ENCODE peak calls at places on chromosome 15, in four cellular contexts. C is uterus, M is lung, O is PC-9. F is an unnamed sample. For H3K4me1, the result is how much of the 10 kb centered on the place peaks cover.

GRCh38 chr15:60751985-60752952 is 273.3 kb upstream of the ICE2 start:
- DNase-seq in O (no peak), M (no peak), C (peak), F (peak)

GRCh38 chr15:52728899-52729298 is 49.7 kb upstream of the ATOSA start:
- DNase-seq in M (no peak), C (no peak), O (peak), F (no peak)

GRCh38 chr15:36109943-36110658 is 469.3 kb upstream of the CDIN1 start:
- DNase-seq in O (no peak), M (no peak), C (peak), F (no peak)

GRCh38 chr15:36415643-36416042 is 163.8 kb upstream of the CDIN1 start:
- DNase-seq in O (no peak), C (no peak), M (no peak), F (no peak)

GRCh38 chr15:93179072-93179471 is 90.1 kb upstream of the RGMA start:
- DNase-seq in O (no peak), M (peak), C (no peak), F (no peak)

GRCh38 chr15:58179206-58179605 is 41.0 kb downstream of the AQP9 start:
- DNase-seq in O (no peak), M (no peak), C (no peak), F (no peak)

GRCh38 chr15:96171271-96171739 is 159.2 kb upstream of the NR2F2 start:
- DNase-seq in C (no peak), M (no peak), O (no peak), F (no peak)

GRCh38 chr15:75620776-75621536 is 4.6 kb downstream of the SNUPN start:
- DNase-seq in C (peak), M (peak), O (no peak), F (no peak)

GRCh38 chr15:93178371-93178770 is 89.4 kb upstream of the RGMA start:
- DNase-seq in O (no peak), M (no peak), C (no peak), F (no peak)

GRCh38 chr15:92164327-92165000 is 229.2 kb upstream of the ST8SIA2 start:
- DNase-seq in O (no peak), M (no peak), C (no peak), F (no peak)

GRCh38 chr15:74768771-74769342 is 13.0 kb upstream of the CSK start:
- DNase-seq in M (peak), C (peak), O (no peak), F (peak)

GRCh38 chr15:62899090-62899493 is 143.5 kb upstream of the TPM1 start:
- DNase-seq in C (peak), M (no peak), O (peak), F (no peak)

GRCh38 chr15:57018151-57018550 is 99.7 kb downstream of the TCF12 start:
- DNase-seq in C (no peak), M (no peak), O (no peak), F (no peak)

GRCh38 chr15:43932907-43933306 is 106.1 kb downstream of the WDR76 start:
- DNase-seq in O (no peak), C (no peak), M (no peak), F (no peak)

GRCh38 chr15:82653483-82653882 is 6.3 kb upstream of the CPEB1 start:
- DNase-seq in O (no peak), C (no peak), M (no peak), F (no peak)

GRCh38 chr15:84748274-84749110 is at the start of gene ZNF592:
- DNase-seq in M (peak), C (peak), O (no peak), F (peak)

GRCh38 chr15:75198560-75199346 is 2.9 kb upstream of the C15orf39 start:
- DNase-seq in M (no peak), O (peak), C (no peak), F (peak)

GRCh38 chr15:79168922-79169322 is 78.3 kb upstream of the RASGRF1 start:
- DNase-seq in C (no peak), O (peak), M (no peak), F (peak)

GRCh38 chr15:63999177-63999576 is 47.1 kb downstream of the DAPK2 start:
- DNase-seq in O (no peak), C (no peak), M (no peak), F (no peak)

GRCh38 chr15:27353837-27354236 is 382.9 kb downstream of the GABRG3 start:
- DNase-seq in C (no peak), O (no peak), M (no peak), F (peak)

GRCh38 chr15:99708563-99708962 is 24.7 kb downstream of the LYSMD4 start:
- DNase-seq in C (peak), M (peak), O (no peak), F (peak)

GRCh38 chr15:79778378-79778990 is 118.3 kb downstream of the MTHFS start:
- DNase-seq in C (no peak), M (no peak), O (no peak), F (no peak)

GRCh38 chr15:51982013-51982769 is 10.6 kb upstream of the LEO1 start:
- DNase-seq in O (peak), C (no peak), M (no peak), F (peak)

GRCh38 chr15:76963596-76963995 is 31.3 kb upstream of the PSTPIP1 start:
- DNase-seq in O (no peak), C (no peak), M (no peak), F (no peak)

GRCh38 chr15:67077641-67078215 is 12.3 kb downstream of the SMAD3 start:
- DNase-seq in C (no peak), M (peak), O (no peak), F (no peak)

GRCh38 chr15:67082007-67082536 is 16.7 kb downstream of the SMAD3 start:
- DNase-seq in C (no peak), O (peak), M (peak), F (no peak)

GRCh38 chr15:67080900-67081431 is 15.6 kb downstream of the SMAD3 start:
- DNase-seq in M (peak), C (peak), O (no peak), F (no peak)

GRCh38 chr15:67080118-67080899 is 14.9 kb downstream of the SMAD3 start:
- DNase-seq in C (peak), M (peak), O (no peak), F (no peak)

DNA sequence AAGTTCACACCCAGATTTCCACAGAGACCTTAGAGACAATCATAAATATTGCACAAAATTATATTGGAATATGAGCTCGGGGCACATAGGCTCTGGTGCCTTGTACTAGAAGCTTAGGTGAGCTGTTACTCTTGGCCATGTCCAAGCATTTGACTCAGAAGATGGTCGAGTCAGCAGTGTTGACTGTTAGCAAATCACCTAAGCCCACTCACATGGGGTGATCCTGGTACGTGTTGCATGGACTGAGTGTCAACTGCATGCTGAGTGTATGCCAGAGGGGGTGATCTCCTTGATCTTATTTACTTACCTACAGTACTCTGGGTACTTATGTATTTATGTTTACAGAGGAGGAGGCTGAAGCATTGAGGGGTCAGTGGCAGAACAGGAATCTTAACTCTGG is 14.0 kb downstream of the SMAD3 start:
- DNase-seq in C (no peak), M (no peak), O (no peak), F (no peak)
- TF ChIP-seq CTCF in C (no peak), M (no peak), O (no peak), F (no peak)

GRCh38 chr15:40929730-40930429 is 740 bp downstream of the DLL4 start:
- DNase-seq in O (no peak), C (no peak), M (peak), F (peak)
- H3K4me1 ChIP-seq in O (under half), C (under half), M (under half), F (under half)

DNA sequence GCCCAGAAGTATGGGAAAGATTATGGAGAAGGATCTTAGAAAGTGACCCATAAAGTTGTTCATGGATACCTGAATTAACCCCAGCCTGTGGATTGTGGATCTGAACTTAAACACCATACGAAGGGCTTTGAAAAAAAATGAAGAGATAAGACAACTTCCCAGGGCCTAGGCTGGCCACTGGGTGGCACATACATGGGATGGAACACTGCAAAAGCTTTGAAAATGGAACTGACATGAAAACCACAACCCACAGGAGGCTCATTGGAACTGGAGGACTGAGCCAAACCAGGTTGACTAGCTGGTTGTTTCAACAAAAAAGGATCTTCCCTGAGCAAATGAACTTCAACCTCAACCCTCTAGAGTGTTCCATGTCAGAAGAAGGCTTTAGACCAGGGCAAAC is 34.5 kb downstream of the FMN1 start:
- DNase-seq in M (no peak), O (no peak), C (no peak), F (peak)
- TF ChIP-seq CTCF in M (no peak), O (no peak), C (no peak), F (peak)

GRCh38 chr15:59282515-59283337 is 76.1 kb downstream of the LDHAL6B start:
- DNase-seq in C (no peak), M (no peak), O (no peak), F (no peak)
- H3K4me1 ChIP-seq in C (under half), M (under half), O (half or more), F (under half)

GRCh38 chr15:55820043-55820442 is 77.1 kb upstream of the PRTG start:
- DNase-seq in C (no peak), O (no peak), M (no peak), F (no peak)

GRCh38 chr15:55819397-55820034 is 76.6 kb upstream of the PRTG start:
- DNase-seq in M (no peak), C (no peak), O (no peak), F (peak)

GRCh38 chr15:55816017-55816416 is 73.1 kb upstream of the PRTG start:
- DNase-seq in C (no peak), O (no peak), M (no peak), F (no peak)
- TF ChIP-seq CTCF in C (no peak), O (no peak), M (no peak), F (no peak)

GRCh38 chr15:72397780-72398179 is 325 bp upstream of the TMEM202 start:
- DNase-seq in M (no peak), C (no peak), O (no peak), F (no peak)
- H3K4me1 ChIP-seq in M (under half), C (under half), O (under half), F (under half)

F was measured in BE2C.